ENCODE peak calls at places on chromosomes 6 and 20, in seven cellular contexts. Z is effector memory CD4-positive, alpha-beta T cell; M is MM.1S; J is spleen; O is GM23248; W is thoracic aorta; U is A549. R is an unnamed sample. For H3K4me1 and H3K9me3, the result is how much of the 10 kb centered on the place peaks cover.

GRCh38 chr6:19669206-19669605 is 168.0 kb upstream of the ID4 start:
- DNase-seq in Z (no peak), M (no peak), J (no peak), O (peak), W (no peak), U (no peak), R (no peak)

GRCh38 chr6:156686940-156687874 is 90.0 kb upstream of the ARID1B start:
- DNase-seq in Z (peak), M (peak), J (peak), O (peak), W (peak), U (peak), R (peak)

GRCh38 chr6:117167520-117168271 is 97.7 kb upstream of the VGLL2 start:
- DNase-seq in Z (no peak), M (no peak), J (no peak), O (peak), W (no peak), U (peak), R (no peak)

GRCh38 chr6:149170564-149171452 is 146.7 kb upstream of the TAB2 start:
- DNase-seq in Z (no peak), M (no peak), J (no peak), O (no peak), W (no peak), U (no peak), R (no peak)

GRCh38 chr6:48628316-48628715 is 517.3 kb upstream of the PTCHD4 start:
- DNase-seq in Z (no peak), M (no peak), J (no peak), O (no peak), W (no peak), U (no peak), R (no peak)

GRCh38 chr6:135115411-135116293 is 61.0 kb upstream of the HBS1L start:
- DNase-seq in Z (no peak), M (no peak), J (no peak), O (no peak), W (no peak), U (no peak), R (peak)

GRCh38 chr20:63361507-63362425 is 617 bp upstream of the CHRNA4 start:
- DNase-seq in Z (no peak), M (no peak), J (peak), O (peak), W (no peak), U (no peak), R (no peak)

GRCh38 chr6:155181498-155181897 is 82.3 kb upstream of the CLDN20 start:
- DNase-seq in Z (no peak), M (no peak), J (no peak), O (no peak), W (no peak), U (no peak), R (no peak)

GRCh38 chr6:28206527-28207243 is 18.4 kb upstream of the ZSCAN9 start:
- DNase-seq in Z (no peak), M (no peak), J (no peak), O (peak), W (no peak), U (no peak), R (no peak)

GRCh38 chr20:57025261-57025660 is 241.2 kb downstream of the BMP7 start:
- DNase-seq in Z (no peak), M (no peak), J (no peak), O (no peak), W (no peak), U (no peak), R (no peak)

GRCh38 chr6:93523365-93523764 is 104.0 kb upstream of the EPHA7 start:
- DNase-seq in Z (no peak), M (no peak), J (no peak), O (no peak), W (no peak), U (no peak), R (no peak)

GRCh38 chr20:63694596-63695418 is 1.6 kb upstream of the TNFRSF6B start:
- DNase-seq in Z (no peak), M (no peak), J (peak), O (no peak), W (no peak), U (no peak), R (no peak)

GRCh38 chr6:137056121-137056880 is 11.5 kb upstream of the IL20RA start:
- DNase-seq in Z (no peak), M (no peak), J (no peak), O (no peak), W (no peak), U (no peak), R (no peak)

GRCh38 chr6:151107897-151108427 is 131.8 kb upstream of the AKAP12 start:
- DNase-seq in Z (no peak), M (no peak), J (no peak), O (no peak), W (no peak), U (no peak), R (no peak)

GRCh38 chr6:4687656-4687988 is 88.6 kb upstream of the CDYL start:
- DNase-seq in Z (no peak), M (no peak), J (no peak), O (no peak), W (no peak), U (no peak), R (no peak)

GRCh38 chr6:36622901-36623546 is 28.9 kb downstream of the SRSF3 start:
- DNase-seq in Z (no peak), M (no peak), J (peak), O (no peak), W (no peak), U (no peak), R (no peak)
- H3K27ac ChIP-seq in Z (no peak), M (no peak), J (no peak), O (no peak), W (no peak), U (peak), R (no peak)

DNA sequence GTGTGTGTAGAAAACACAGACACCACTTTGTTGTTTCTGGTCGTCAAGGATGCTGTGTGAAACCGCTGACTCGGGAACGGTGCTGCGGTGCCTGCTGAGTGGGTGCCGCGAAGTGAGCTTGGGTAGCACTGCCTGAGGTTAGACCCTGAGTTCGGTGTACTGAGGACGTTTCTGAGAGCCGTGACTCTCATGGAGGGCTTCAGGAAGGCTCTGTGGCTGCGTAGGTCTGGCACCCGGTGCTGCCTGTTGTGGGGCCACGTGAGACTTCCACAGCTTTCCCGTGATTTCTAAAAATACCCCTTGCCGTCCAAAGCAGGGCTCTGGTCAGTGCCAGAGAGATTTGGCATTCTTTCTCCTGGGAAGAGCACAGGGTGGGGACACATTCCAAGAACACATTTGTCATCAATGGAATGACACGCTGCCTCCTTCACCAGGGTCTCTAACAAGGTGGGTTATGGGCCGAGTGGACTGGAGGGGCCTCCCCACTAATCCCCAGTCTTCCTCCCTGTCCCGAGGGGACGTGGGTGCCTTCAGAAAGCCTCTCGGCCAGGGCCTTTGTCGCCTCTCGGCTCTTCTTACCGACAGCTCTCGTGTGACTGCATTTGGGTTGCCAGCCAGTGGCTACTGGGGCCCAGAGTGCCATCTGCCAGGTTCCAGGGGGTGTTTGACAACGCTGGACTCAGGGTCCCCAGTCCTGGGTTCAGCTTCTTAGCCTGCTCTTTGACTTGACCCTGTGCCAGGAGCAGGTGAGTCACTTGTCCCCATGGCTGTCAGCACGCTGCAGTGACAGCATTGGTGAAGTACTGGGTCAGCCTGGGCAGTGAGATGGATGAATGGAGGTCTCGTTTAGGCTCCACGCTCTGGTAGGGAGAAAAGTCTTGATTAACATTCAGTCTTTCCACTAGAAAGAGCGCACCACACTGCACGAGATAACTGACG is 62.2 kb downstream of the SYNJ2 start:
- DNase-seq in Z (no peak), M (no peak), J (no peak), O (peak), W (no peak), U (no peak), R (no peak)
- H3K4me1 ChIP-seq in Z (under half), M (under half), J (under half), O (half or more), W (half or more), U (half or more), R (under half)

GRCh38 chr20:30816182-30816645 is 441.2 kb upstream of the DEFB115 start:
- DNase-seq in Z (no peak), M (no peak), J (peak), O (peak), W (no peak), U (no peak), R (no peak)
- H3K9me3 ChIP-seq in Z (under half), M (under half), J (half or more), O (under half), W (under half), U (under half), R (under half)

GRCh38 chr6:119171864-119172588 is 93.6 kb upstream of the FAM184A start:
- DNase-seq in Z (no peak), M (no peak), J (no peak), O (no peak), W (no peak), U (no peak), R (no peak)
- H3K27ac ChIP-seq in Z (no peak), M (no peak), J (no peak), O (no peak), W (no peak), U (no peak), R (no peak)

DNA sequence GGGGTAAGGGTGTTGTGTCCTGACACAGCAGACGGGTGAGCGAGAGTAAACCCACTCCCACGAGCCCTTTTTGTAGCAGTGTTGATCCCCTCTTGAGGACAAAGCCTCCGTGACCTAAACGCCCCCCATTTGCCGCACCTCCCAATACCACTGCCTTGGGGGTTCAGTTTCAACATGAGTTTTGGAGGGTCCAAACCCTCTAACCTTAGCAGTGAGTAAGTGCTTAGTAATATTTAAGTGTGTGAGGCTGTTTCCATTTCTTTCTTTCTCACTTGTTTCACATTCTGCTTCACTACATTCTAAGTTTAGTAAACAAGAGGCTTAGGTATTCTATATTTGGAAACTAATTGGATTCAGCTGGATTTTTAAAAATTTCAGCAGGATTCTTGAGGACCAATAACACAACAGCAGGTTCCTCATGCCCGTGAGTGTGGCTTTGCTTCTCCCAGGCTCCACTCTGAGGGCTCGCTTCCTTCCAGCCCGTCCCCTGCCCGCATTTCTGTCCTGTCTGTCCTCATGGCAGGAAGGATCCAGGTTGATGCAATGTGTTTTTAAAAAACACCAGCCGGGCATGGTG is 41.2 kb downstream of the SNX9 start:
- DNase-seq in Z (no peak), M (no peak), J (no peak), O (no peak), W (no peak), U (no peak), R (no peak)
- H3K4me1 ChIP-seq in Z (under half), M (under half), J (under half), O (half or more), W (under half), U (under half), R (under half)

GRCh38 chr6:148134566-148134965 is 208.1 kb upstream of the SASH1 start:
- DNase-seq in Z (no peak), M (no peak), J (no peak), O (no peak), W (no peak), U (no peak), R (no peak)
- H3K9me3 ChIP-seq in Z (under half), M (under half), J (under half), O (under half), W (under half), U (under half), R (under half)

GRCh38 chr6:118284736-118285360 is 263.2 kb upstream of the PLN start:
- DNase-seq in Z (no peak), M (no peak), J (no peak), O (peak), W (no peak), U (no peak), R (no peak)

GRCh38 chr6:118288355-118289124 is 259.6 kb upstream of the PLN start:
- DNase-seq in Z (no peak), M (no peak), J (no peak), O (peak), W (no peak), U (no peak), R (no peak)

GRCh38 chr6:118283759-118284158 is 264.3 kb upstream of the PLN start:
- DNase-seq in Z (no peak), M (peak), J (no peak), O (peak), W (no peak), U (peak), R (peak)

GRCh38 chr6:118281291-118281690 is 266.8 kb upstream of the PLN start:
- DNase-seq in Z (no peak), M (no peak), J (no peak), O (no peak), W (no peak), U (no peak), R (no peak)

DNA sequence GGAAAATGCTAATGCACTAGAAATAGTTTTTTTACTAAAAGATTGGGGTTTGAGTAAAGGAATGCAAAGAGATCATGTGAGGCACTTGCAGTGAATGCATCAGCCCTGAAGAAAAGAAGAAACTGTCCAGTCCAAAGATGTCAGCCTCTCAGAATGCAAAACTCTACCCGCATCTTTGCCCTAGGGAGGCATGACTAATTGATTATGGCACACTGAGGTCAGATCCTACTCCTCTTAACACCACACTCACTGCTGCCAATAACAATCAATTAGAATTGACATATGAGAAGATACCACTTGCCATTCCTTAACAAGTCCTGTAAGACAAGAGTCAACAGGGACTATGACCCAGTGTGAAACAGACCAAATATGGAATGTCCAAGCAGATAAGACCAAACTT is 262.3 kb upstream of the PLN start:
- DNase-seq in Z (no peak), M (no peak), J (no peak), O (no peak), W (no peak), U (no peak), R (no peak)
- H3K27ac ChIP-seq in Z (no peak), M (no peak), J (no peak), O (no peak), W (peak), U (no peak), R (no peak)

DNA sequence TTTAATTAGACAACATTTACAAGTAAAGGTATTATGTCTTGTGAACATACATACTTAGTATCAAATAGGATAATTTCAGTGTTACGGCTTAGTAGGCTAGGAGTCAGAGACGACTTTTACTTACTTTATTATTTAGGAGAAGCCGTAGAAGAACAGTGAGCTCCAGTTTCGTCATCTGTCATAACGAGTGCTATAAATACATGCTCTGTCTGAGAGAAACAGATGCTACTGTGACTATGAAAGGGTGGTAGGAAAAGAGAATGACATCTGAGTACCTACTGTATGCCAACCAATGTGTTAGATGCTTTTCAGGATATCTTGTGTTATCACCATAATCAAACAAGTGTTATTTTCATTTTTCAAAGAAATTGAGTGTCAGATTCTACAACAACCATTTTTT is 119.0 kb downstream of the EYA4 start:
- DNase-seq in Z (no peak), M (no peak), J (no peak), O (no peak), W (no peak), U (no peak), R (no peak)
- H3K4me1 ChIP-seq in Z (under half), M (under half), J (under half), O (under half), W (under half), U (under half), R (under half)

R was measured in CD4-positive, CD25-positive, alpha-beta regulatory T cell.